ENCODE peak calls at places on chromosome 20, in five cellular contexts. U is heart left ventricle, Z is ascending aorta, L is colonic mucosa, E is body of pancreas. N is an unnamed sample.

GRCh38 chr20:25065625-25066338 is 7.8 kb upstream of the ACSS1 start:
- DNase-seq in U (no peak), Z (no peak), L (peak; percentile 69), E (peak; percentile 64), N (peak; percentile 69)

GRCh38 chr20:10558635-10559187 is 115.1 kb downstream of the JAG1 start:
- DNase-seq in U (no peak), Z (no peak), L (no peak), E (no peak), N (no peak)

GRCh38 chr20:7629880-7630279 is 310.4 kb downstream of the HAO1 start:
- DNase-seq in U (no peak), Z (no peak), L (no peak), E (no peak), N (no peak)

GRCh38 chr20:61756966-61757677 is 308.6 kb downstream of the TAF4 start:
- DNase-seq in U (no peak), Z (no peak), L (no peak), E (no peak), N (peak; percentile 32)

GRCh38 chr20:44961868-44962267 is 1.7 kb upstream of the TOMM34 start:
- DNase-seq in U (no peak), Z (no peak), L (no peak), E (no peak), N (no peak)

GRCh38 chr20:57439432-57439831 is 48.2 kb downstream of the RBM38 start:
- DNase-seq in U (peak; percentile 82), Z (peak; percentile 42), L (peak; percentile 61), E (peak; percentile 97), N (peak; percentile 60)

GRCh38 chr20:48738399-48739304 is 89.1 kb downstream of the PREX1 start:
- DNase-seq in U (no peak), Z (no peak), L (no peak), E (no peak), N (no peak)

GRCh38 chr20:21339499-21339898 is 36.4 kb downstream of the XRN2 start:
- DNase-seq in U (no peak), Z (no peak), L (no peak), E (no peak), N (no peak)

GRCh38 chr20:34921436-34921835 is 34.2 kb downstream of the GSS start:
- DNase-seq in U (no peak), Z (no peak), L (no peak), E (no peak), N (no peak)
- H3K27ac ChIP-seq in U (peak overlapping the region; percentile 14), Z (peak overlapping the region; percentile 78), L (no peak overlapping the region), E (peak overlapping the region; percentile 75), N (peak overlapping the region; percentile 87)

GRCh38 chr20:50388733-50389436 is 121.3 kb upstream of the PTPN1 start:
- DNase-seq in U (no peak), Z (no peak), L (no peak), E (no peak), N (no peak)
- H3K27me3 ChIP-seq in U (no peaks in the 10 kb centered on the region), Z (no peaks in the 10 kb centered on the region), L (no peaks in the 10 kb centered on the region), E (no peaks in the 10 kb centered on the region), N (no peaks in the 10 kb centered on the region)

DNA sequence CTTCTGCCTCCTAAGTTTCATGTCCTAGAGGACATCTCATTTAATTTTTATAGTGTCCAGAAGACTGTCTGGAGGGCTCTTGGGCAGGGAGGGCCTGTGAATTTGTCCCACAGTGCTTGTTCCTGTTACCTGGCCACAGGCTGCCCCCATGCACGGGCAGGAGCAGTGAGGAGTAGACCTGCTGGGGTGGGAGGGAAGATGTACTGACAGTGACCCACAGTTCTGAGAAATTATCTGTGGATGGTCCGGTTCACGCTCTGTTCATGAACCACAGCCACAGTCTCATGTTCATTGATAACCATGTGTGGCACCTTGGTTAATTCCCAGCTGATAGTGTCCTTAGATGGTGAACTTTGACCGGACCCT is 18.8 kb upstream of the ZNF831 start:
- DNase-seq in U (no peak), Z (no peak), L (no peak), E (no peak), N (no peak)
- H3K4me1 ChIP-seq in U (peaks cover 14% of the 10 kb centered on the region), Z (peaks cover 22% of the 10 kb centered on the region), L (no peaks in the 10 kb centered on the region), E (no peaks in the 10 kb centered on the region), N (peaks cover 11% of the 10 kb centered on the region)

GRCh38 chr20:20139403-20139802 is 87.1 kb downstream of the CFAP61 start:
- DNase-seq in U (no peak), Z (no peak), L (no peak), E (no peak), N (no peak)

GRCh38 chr20:20138301-20139064 is 86.2 kb downstream of the CFAP61 start:
- DNase-seq in U (peak; percentile 38), Z (no peak), L (no peak), E (no peak), N (peak; percentile 76)

GRCh38 chr20:20143165-20143564 is 90.8 kb downstream of the CFAP61 start:
- DNase-seq in U (no peak), Z (no peak), L (no peak), E (no peak), N (no peak)

GRCh38 chr20:20148774-20149173 is 96.4 kb downstream of the CFAP61 start:
- DNase-seq in U (no peak), Z (no peak), L (no peak), E (no peak), N (no peak)

DNA sequence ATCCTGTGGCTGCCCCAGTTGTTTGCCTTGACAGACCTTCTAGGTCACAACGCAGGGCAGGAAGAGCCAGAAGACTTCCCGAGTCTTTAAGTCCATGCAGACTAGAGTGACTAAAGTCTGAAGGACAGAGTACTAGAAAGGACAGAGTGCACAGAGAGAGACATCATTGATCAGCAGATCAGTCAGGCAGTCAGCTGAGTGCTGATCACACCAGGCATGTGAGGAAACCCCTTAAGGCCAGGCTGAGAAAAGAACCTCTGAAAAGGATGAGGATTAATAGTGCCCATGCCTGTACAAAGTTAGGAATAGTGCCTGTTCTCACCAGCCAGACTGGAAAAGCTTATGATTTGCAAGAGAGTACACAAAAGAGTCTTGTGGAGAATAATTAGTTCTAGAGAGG is 91.3 kb downstream of the CFAP61 start:
- DNase-seq in U (no peak), Z (no peak), L (no peak), E (no peak), N (no peak)
- H3K27ac ChIP-seq in U (no peak overlapping the region), Z (no peak overlapping the region), L (no peak overlapping the region), E (no peak overlapping the region), N (no peak overlapping the region)

DNA sequence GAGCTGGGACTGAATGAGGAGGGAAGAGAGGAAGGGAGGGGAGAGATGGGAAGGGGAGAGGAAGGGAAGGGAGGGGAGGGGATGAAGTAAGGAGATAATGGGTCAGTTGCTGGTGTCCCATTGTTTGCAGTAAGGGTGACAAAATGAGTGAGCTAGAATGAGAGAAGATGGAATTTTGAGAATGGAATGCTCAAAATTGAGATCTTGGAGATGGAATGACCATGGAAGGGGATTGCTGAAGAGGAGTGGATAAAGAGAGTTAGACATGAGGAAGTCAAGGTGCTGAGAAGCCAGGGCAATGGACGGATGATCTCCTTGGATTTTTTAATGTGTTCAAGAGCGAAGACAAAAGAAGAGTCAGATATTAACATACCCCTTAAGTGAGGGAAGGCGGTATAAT is 80.5 kb upstream of the SSTR4 start:
- DNase-seq in U (no peak), Z (no peak), L (no peak), E (no peak), N (no peak)
- H3K27me3 ChIP-seq in U (peaks cover 2% of the 10 kb centered on the region), Z (no peaks in the 10 kb centered on the region), L (no peaks in the 10 kb centered on the region), E (no peaks in the 10 kb centered on the region), N (no peaks in the 10 kb centered on the region)

DNA sequence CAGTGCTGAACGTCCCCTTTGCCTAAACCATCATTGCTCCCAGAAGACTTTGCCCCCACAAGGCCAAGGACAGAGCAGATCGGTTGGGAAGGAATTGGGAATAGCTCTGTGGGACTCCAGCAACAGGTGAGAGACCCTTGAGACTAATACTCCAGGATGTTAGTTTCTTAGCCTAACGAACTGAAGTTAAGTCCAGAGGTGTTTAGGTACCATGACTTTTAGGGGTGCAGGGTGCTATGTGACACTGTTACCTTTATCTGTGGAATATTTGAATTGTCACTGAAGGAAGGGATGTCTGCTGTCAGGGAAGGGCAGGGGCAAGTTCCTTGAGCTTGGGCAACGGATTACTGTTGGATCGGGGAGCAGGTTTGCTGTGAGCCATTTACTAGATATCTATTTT is 1.9 kb downstream of the BLCAP start:
- DNase-seq in U (no peak), Z (no peak), L (no peak), E (no peak), N (no peak)
- H3K4me1 ChIP-seq in U (peaks cover 29% of the 10 kb centered on the region), Z (peaks cover 9% of the 10 kb centered on the region), L (peaks cover 20% of the 10 kb centered on the region), E (peaks cover 41% of the 10 kb centered on the region), N (peaks cover 29% of the 10 kb centered on the region)

DNA sequence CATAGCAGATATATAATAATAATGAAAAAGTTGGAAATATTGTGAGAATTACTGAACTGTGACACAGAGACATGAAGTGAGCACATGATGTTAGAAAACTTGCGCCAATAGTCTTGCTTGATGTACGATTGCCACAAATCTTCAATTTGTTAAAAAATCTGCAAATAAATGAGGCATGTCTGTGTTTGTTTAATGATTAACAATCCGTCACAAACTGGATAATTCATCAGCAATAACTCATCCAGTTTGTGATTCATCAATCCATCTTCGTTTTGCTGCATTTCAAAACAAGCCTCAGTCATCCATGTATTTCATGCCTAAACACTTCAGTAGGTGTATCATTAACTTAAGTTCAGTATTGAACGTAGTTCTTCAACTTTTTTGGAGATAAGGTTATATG is 25.5 kb upstream of the SMIM26 start:
- DNase-seq in U (no peak), Z (no peak), L (no peak), E (no peak), N (no peak)
- H3K27ac ChIP-seq in U (no peak overlapping the region), Z (no peak overlapping the region), L (no peak overlapping the region), E (no peak overlapping the region), N (no peak overlapping the region)

N was measured in psoas muscle.